ENCODE peak calls at places on chromosomes 5 and 9, in nine cellular contexts. E, U, M, Y, Z, W, K, B and C are unnamed samples.

GRCh38 chr9:89328064-89328463 is 9.8 kb downstream of the SECISBP2 start:
- DNase-seq in Z (no peak), U (no peak), E (no peak), M (no peak), K (no peak), W (no peak), B (no peak), Y (no peak), C (no peak)

GRCh38 chr5:149869266-149869875 is 75.2 kb downstream of the PDE6A start:
- DNase-seq in Z (no peak), K (no peak), E (no peak), Y (no peak), B (no peak), M (no peak), W (no peak), U (no peak), C (no peak)

GRCh38 chr5:134506054-134507039 is 19.1 kb upstream of the JADE2 start:
- DNase-seq in M (peak; percentile 75), B (peak; percentile 98), W (peak; percentile 51), K (peak; percentile 19), U (peak; percentile 92), Z (peak; percentile 74), E (no peak), Y (no peak), C (no peak)

GRCh38 chr9:16553869-16554540 is 316.5 kb downstream of the BNC2 start:
- DNase-seq in U (no peak), M (no peak), K (no peak), E (no peak), Z (no peak), Y (no peak), B (no peak), W (no peak), C (no peak)

GRCh38 chr5:150183436-150183835 is 6.4 kb upstream of the SLC6A7 start:
- DNase-seq in M (no peak), W (no peak), K (no peak), Y (no peak), Z (no peak), E (no peak), U (no peak), B (no peak), C (no peak)

GRCh38 chr5:134411546-134412266 is at the start of gene CDKN2AIPNL:
- DNase-seq in B (peak; percentile 88), U (peak; percentile 94), W (peak; percentile 93), K (peak; percentile 81), Z (peak; percentile 95), E (peak; percentile 97), Y (peak; percentile 76), M (peak; percentile 95), C (peak; percentile 79)

GRCh38 chr9:18149457-18150011 is 324.4 kb upstream of the ADAMTSL1 start:
- DNase-seq in M (no peak), Y (no peak), B (no peak), K (no peak), U (no peak), W (no peak), E (no peak), Z (no peak), C (no peak)

GRCh38 chr5:160108124-160108523 is 11.1 kb downstream of the PWWP2A start:
- DNase-seq in U (no peak), Z (no peak), E (no peak), W (no peak), B (no peak), M (no peak), K (no peak), Y (no peak), C (no peak)

GRCh38 chr5:166509085-166509484 is 1782.4 kb upstream of the WWC1 start:
- DNase-seq in Z (no peak), M (no peak), W (peak; percentile 84), Y (peak; percentile 16), U (no peak), K (no peak), B (peak; percentile 3), E (no peak), C (peak; percentile 36)

GRCh38 chr9:134358026-134358967 is 32.0 kb downstream of the RXRA start:
- DNase-seq in Y (no peak), U (peak; percentile 62), W (no peak), M (peak; percentile 87), B (no peak), Z (no peak), E (peak; percentile 74), K (peak; percentile 66), C (no peak)

GRCh38 chr5:36414869-36415282 is 113.2 kb upstream of the RANBP3L start:
- DNase-seq in B (peak; percentile 55), Y (no peak), E (peak; percentile 26), K (peak; percentile 60), W (peak; percentile 61), U (no peak), M (no peak), Z (no peak), C (peak; percentile 19)

GRCh38 chr5:146623657-146624056 is 107.7 kb upstream of the GPR151 start:
- DNase-seq in B (no peak), Y (no peak), M (no peak), W (no peak), K (no peak), Z (no peak), E (no peak), U (no peak), C (no peak)

GRCh38 chr5:4571248-4571950 is 568.7 kb upstream of the ADAMTS16 start:
- DNase-seq in Z (no peak), E (no peak), K (no peak), U (no peak), W (no peak), M (no peak), B (no peak), Y (peak; percentile 15), C (no peak)

GRCh38 chr5:149162401-149163084 is 21.2 kb downstream of the ABLIM3 start:
- DNase-seq in K (peak; percentile 90), Z (no peak), M (no peak), Y (no peak), U (no peak), B (peak; percentile 24), W (no peak), E (no peak), C (no peak)

GRCh38 chr5:14364576-14365472 is 216.8 kb upstream of the OTULINL start:
- DNase-seq in M (no peak), B (peak; percentile 48), W (peak; percentile 73), U (peak; percentile 54), Z (no peak), Y (no peak), E (peak; percentile 59), K (peak; percentile 15), C (no peak)

GRCh38 chr5:36879274-36880033 is 2.9 kb downstream of the NIPBL start:
- DNase-seq in K (no peak), U (no peak), B (no peak), E (no peak), Y (no peak), M (no peak), Z (no peak), W (no peak), C (no peak)

GRCh38 chr9:77712533-77713130 is 64.5 kb upstream of the GNA14 start:
- DNase-seq in M (no peak), E (no peak), B (peak; percentile 17), K (peak; percentile 79), U (no peak), W (no peak), Z (no peak), Y (no peak), C (no peak)

GRCh38 chr5:398475-399295 is 44.3 kb upstream of the EXOC3 start:
- DNase-seq in E (peak; percentile 22), Z (peak; percentile 60), U (peak; percentile 24), Y (no peak), W (no peak), B (no peak), K (no peak), M (peak; percentile 57), C (no peak)

GRCh38 chr5:142239394-142240159 is 85.2 kb downstream of the SPRY4 start:
- DNase-seq in M (no peak), E (no peak), W (no peak), U (no peak), Z (no peak), Y (no peak), B (no peak), K (peak; percentile 73), C (no peak)

DNA sequence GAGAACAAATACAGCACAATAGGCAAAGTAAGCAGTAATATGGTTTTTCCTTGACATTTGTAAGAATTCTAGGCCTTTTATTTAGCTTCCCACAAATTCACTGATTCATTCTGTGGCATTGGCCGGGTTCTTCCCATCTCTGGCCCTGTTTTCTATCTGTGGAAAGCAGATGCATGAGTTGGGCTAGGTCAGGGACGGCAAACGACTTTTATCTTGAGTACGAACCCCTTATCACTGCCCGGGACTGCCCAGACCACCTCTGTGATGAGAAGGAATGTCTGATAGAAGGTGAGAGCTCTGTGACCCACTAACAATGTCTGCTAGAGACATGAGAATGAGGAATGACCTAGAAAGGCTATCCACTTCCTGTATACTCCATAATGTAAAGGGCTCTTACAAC is 35.4 kb upstream of the ADAM19 start:
- DNase-seq in Y (no peak), Z (no peak), M (no peak), E (no peak), U (no peak), K (no peak), B (no peak), W (no peak), C (no peak)
- H3K4me1 ChIP-seq in Y (no peaks in the 10 kb centered on the region), Z (no peaks in the 10 kb centered on the region), M (peaks cover 14% of the 10 kb centered on the region), E (peaks cover 18% of the 10 kb centered on the region), U (peaks cover 11% of the 10 kb centered on the region), K (peaks cover 53% of the 10 kb centered on the region), B (peaks cover 23% of the 10 kb centered on the region), W (no peaks in the 10 kb centered on the region), C (no peaks in the 10 kb centered on the region)

DNA sequence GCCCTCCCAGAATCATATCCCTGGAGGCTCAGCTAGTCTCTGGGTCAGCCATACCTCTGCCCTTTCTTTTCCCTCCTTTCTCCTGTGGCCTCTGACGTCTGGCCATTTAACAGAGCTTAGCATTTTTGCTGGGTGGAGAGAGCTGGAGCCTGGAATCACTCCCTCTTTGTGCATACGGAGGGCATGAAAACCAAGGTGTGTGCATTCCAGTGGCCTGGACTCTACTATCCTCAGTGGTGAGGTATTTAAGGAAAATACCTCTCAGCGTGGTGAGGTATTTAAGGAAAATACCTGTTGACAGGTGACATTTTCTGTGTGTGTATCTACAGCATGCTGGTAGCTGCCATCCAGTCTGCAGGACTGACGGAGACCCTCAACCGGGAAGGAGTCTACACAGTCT is 27.5 kb downstream of the TGFBI start:
- DNase-seq in M (no peak), E (no peak), B (no peak), Y (no peak), W (no peak), K (no peak), Z (no peak), U (no peak), C (no peak)
- H3K4me1 ChIP-seq in M (peaks cover 57% of the 10 kb centered on the region), E (peaks cover 59% of the 10 kb centered on the region), B (peaks cover 97% of the 10 kb centered on the region), Y (peaks cover 8% of the 10 kb centered on the region), W (peaks cover 11% of the 10 kb centered on the region), K (peaks cover 43% of the 10 kb centered on the region), Z (no peaks in the 10 kb centered on the region), U (peaks cover 46% of the 10 kb centered on the region), C (no peaks in the 10 kb centered on the region)

GRCh38 chr5:73921746-73922145 is 295.8 kb downstream of the ARHGEF28 start:
- DNase-seq in W (no peak), E (no peak), Z (no peak), M (no peak), B (no peak), Y (no peak), U (no peak), K (no peak), C (no peak)
- H3K4me1 ChIP-seq in W (peaks cover 20% of the 10 kb centered on the region), E (no peaks in the 10 kb centered on the region), Z (no peaks in the 10 kb centered on the region), M (no peaks in the 10 kb centered on the region), B (no peaks in the 10 kb centered on the region), Y (no peaks in the 10 kb centered on the region), U (peaks cover 23% of the 10 kb centered on the region), K (no peaks in the 10 kb centered on the region), C (no peaks in the 10 kb centered on the region)

DNA sequence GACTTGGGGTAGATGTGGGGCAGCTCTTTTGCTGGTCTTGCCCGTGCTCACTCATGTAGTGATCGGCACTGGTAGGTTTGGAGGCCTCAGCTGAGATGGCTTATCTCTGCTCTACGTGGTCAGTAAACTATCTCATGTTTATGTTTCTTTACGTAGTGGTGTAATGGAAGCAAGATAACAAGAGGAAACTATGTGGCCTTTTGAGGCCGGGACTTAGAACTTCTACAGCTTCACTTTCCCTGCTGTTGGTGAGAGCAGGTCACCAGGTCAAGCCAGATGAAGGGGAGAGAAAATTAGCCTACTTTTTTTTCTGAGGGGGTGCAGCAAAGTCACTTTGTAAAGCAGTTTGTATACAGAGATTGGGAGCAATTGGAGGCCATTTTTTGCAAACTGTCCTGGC is 8.5 kb downstream of the FOCAD start:
- DNase-seq in E (no peak), K (no peak), B (no peak), W (no peak), Z (no peak), M (no peak), Y (no peak), U (no peak), C (no peak)
- H3K4me1 ChIP-seq in E (no peaks in the 10 kb centered on the region), K (no peaks in the 10 kb centered on the region), B (no peaks in the 10 kb centered on the region), W (peaks cover 5% of the 10 kb centered on the region), Z (no peaks in the 10 kb centered on the region), M (peaks cover 5% of the 10 kb centered on the region), Y (no peaks in the 10 kb centered on the region), U (peaks cover 3% of the 10 kb centered on the region), C (peaks cover 11% of the 10 kb centered on the region)